ENCODE peak calls at places on chromosomes 12 and 14, in eight cellular contexts. W is fibroblast of lung; K is AG10803; A is AG09309; S is GM12865; V is MM.1S; O is CD8-positive, alpha-beta T cell; X is stomach. P is an unnamed sample.
A peak's percentile ranks its signal among the peaks of the same experiment; 100 is the strongest.

GRCh38 chr12:58314610-58315009 is 373.2 kb downstream of the ATP23 start:
- DNase-seq in W (peak; percentile 89), K (peak; percentile 44), V (no peak), O (no peak), S (no peak), A (peak; percentile 29), X (no peak), P (no peak)

GRCh38 chr14:70052990-70053389 is 135.8 kb downstream of the SLC8A3 start:
- DNase-seq in A (no peak), O (no peak), V (peak; percentile 33), W (peak; percentile 9), K (peak; percentile 2), X (no peak), S (peak; percentile 14), P (no peak)

GRCh38 chr14:65750906-65751305 is 338.4 kb downstream of the FUT8 start:
- DNase-seq in W (no peak), O (no peak), S (no peak), V (no peak), K (no peak), A (no peak), X (no peak), P (no peak)

GRCh38 chr14:91336093-91336450 is 81.5 kb downstream of the CCDC88C start:
- DNase-seq in X (no peak), A (no peak), K (no peak), W (no peak), S (no peak), V (no peak), O (no peak), P (no peak)

GRCh38 chr14:90903101-90903500 is 86.9 kb upstream of the TTC7B start:
- DNase-seq in O (peak; percentile 12), S (peak; percentile 73), K (peak; percentile 55), V (peak; percentile 49), A (peak; percentile 8), W (peak; percentile 36), X (peak; percentile 46), P (peak; percentile 7)

GRCh38 chr12:114726092-114726710 is 42.2 kb upstream of the TBX3 start:
- DNase-seq in X (no peak), K (no peak), V (no peak), A (no peak), O (no peak), S (no peak), W (no peak), P (no peak)

GRCh38 chr12:857611-858010 is 91.9 kb downstream of the RAD52 start:
- DNase-seq in W (peak; percentile 82), X (no peak), A (peak; percentile 66), O (no peak), V (no peak), S (no peak), K (peak; percentile 77), P (peak; percentile 34)

GRCh38 chr12:80053048-80053790 is 46.1 kb upstream of the OTOGL start:
- DNase-seq in W (peak; percentile 96), O (no peak), V (no peak), S (no peak), X (peak; percentile 40), K (peak; percentile 89), A (peak; percentile 75), P (peak; percentile 67)

GRCh38 chr14:34496007-34496678 is 34.1 kb upstream of the SPTSSA start:
- DNase-seq in A (no peak), W (peak; percentile 21), X (peak; percentile 21), S (no peak), K (peak; percentile 31), V (no peak), O (no peak), P (no peak)

GRCh38 chr12:45974171-45974719 is 16.1 kb downstream of the SCAF11 start:
- DNase-seq in K (peak; percentile 24), W (peak; percentile 27), V (no peak), O (no peak), X (no peak), S (no peak), A (no peak), P (no peak)

GRCh38 chr14:23550131-23550826 is 1.3 kb downstream of the ZFHX2 start:
- DNase-seq in A (no peak), K (no peak), O (no peak), S (no peak), V (no peak), W (no peak), X (no peak), P (no peak)

GRCh38 chr14:95380350-95381042 is 60.8 kb upstream of the CLMN start:
- DNase-seq in X (no peak), K (no peak), A (no peak), O (no peak), S (no peak), V (no peak), W (no peak), P (no peak)

GRCh38 chr12:103771466-103771865 is 69.6 kb downstream of the NT5DC3 start:
- DNase-seq in O (no peak), S (peak; percentile 6), V (no peak), X (peak; percentile 48), K (peak; percentile 51), A (no peak), W (peak; percentile 32), P (no peak)

DNA sequence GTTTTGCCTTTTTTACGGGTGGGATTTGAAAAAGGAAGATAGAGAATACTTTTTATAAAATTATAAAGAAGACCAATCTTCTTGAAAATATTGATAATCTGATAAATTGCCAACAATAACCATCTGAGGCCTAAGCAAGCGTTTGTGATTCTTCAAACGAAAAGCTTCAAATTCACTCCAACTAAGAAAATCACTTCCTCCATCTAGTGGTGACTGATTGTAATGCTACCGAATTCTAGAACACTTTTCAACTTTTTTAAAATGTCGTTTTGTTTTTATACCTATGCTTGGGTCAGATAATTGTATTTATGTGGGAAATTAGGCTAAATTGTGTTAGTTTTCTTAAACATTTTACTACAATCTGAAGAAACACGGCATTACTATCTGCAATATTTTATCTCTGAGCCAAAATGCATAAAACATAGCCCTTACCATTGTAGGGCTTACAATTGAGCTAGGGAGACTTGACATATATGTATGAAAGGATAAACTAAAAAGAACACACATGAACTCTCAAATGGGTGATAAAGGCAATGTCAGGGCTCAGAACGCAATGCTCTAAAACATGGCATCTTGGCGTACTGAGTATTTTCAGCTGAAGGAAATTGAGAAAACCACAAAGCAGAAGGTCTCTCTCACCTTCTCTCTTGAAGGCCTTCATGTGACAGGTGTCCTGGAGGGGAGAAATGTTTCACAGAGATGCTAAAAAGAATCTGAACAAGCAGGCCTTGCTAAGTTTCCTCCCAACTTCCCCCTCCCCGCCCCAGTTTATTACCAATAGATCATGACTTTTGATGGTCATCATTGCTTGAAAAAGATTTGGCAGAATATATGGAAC is 36.8 kb upstream of the G2E3 start:
- DNase-seq in X (no peak), K (peak; percentile 47), S (peak; percentile 53), V (peak; percentile 61), A (no peak), O (no peak), W (peak; percentile 25), P (no peak)
- TF ChIP-seq CTCF in X (no peak), K (peak; percentile 84), S (peak; percentile 69), V (peak; percentile 52), A (peak; percentile 68), O (peak; percentile 87), W (peak; percentile 76), P (peak; percentile 58)

DNA sequence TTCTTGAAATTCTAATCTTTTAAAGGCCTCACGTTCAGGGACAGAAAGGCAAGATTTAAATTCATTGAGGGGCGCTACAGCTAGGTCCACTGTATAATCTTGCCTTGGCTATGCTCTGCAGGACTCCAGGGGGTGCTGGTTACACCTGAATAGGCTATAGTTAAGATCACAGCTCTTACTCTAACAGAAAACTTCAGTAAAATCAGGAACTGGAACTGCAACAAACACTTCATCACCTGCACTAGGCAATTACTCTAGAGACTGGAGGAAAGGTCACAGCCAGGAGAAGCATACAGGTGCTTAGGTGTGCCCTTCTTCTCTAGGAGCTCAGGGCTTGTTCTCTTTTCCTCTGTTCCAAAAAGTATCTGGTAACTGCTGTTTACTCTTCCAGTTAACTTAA is 20.9 kb downstream of the SLCO1C1 start:
- DNase-seq in O (no peak), K (no peak), A (no peak), X (no peak), V (peak; percentile 45), S (peak; percentile 2), W (no peak), P (no peak)
- TF ChIP-seq CTCF in O (no peak), K (no peak), A (no peak), X (no peak), V (peak; percentile 43), S (peak; percentile 6), W (no peak), P (no peak)

DNA sequence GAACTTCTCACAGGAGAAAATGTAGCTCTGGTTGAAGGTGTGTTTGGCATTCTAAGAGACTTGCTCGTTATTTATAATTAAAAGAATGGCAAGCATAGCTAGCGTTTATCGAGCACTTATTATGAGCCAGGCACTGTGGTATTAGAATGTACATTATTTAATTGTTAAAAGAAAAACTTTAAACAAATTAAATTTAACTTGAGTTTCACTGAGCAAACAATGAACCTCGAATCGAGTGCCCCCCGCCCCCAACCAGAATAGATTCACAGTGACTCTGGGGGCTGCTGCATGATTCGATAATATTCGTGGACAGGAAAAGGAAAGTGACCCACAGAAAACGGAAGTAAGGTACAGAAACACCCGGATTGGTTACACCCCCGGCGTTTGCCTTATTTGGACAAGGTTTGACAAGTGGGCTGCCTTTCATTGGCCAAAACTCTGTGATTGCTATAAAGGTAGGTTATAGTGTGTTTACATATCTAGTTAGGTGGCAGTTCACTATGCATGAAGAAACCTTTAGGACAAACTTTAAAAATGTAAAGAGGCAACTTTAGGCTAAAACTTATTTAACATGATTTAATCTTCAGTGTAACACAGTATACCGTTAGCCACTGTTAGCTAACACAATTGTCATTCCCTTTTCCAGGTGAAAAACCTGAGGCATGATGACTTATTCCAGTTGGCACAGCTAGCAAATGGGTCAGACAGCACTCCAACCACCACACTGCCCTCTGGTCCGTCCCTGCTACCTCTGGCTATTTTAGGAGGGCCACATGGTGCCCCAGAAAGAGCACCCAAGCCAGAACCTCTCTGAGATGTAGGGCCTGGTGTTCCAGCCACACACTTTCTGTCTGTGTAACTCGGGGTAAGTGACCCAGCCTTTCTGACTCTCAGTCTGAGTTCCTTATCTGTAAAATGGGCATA is 7.1 kb downstream of the SCNN1A start:
- DNase-seq in O (no peak), K (no peak), S (peak; percentile 37), A (no peak), X (no peak), W (no peak), V (peak; percentile 43), P (no peak)
- TF ChIP-seq CTCF in O (no peak), K (no peak), S (no peak), A (no peak), X (no peak), W (no peak), V (no peak), P (no peak)

GRCh38 chr12:84874825-84875139 is 37.8 kb downstream of the SLC6A15 start:
- DNase-seq in W (no peak), S (no peak), X (no peak), K (no peak), A (no peak), O (no peak), V (no peak), P (no peak)
- TF ChIP-seq CTCF in W (no peak), S (no peak), X (no peak), K (no peak), A (no peak), O (peak; percentile 48), V (no peak), P (no peak)

GRCh38 chr12:47808574-47809380 is 10.9 kb downstream of the HDAC7 start:
- DNase-seq in K (no peak), X (no peak), S (peak; percentile 50), V (peak; percentile 76), A (no peak), W (no peak), O (no peak), P (no peak)
- TF ChIP-seq CTCF in K (peak; percentile 43), X (no peak), S (peak; percentile 27), V (peak; percentile 45), A (no peak), W (peak; percentile 10), O (no peak), P (peak; percentile 11)

GRCh38 chr14:103735439-103735814 is 19.8 kb downstream of the ZFYVE21 start:
- DNase-seq in O (no peak), S (no peak), V (no peak), W (no peak), K (no peak), X (no peak), A (no peak), P (no peak)
- TF ChIP-seq CTCF in O (no peak), S (no peak), V (no peak), W (no peak), K (no peak), X (no peak), A (no peak), P (no peak)